ENCODE peak calls at places on chromosomes 5 and 9, in six cellular contexts. R is DND-41, Y is fibroblast of lung, W is IMR-90, G is PC-3, K is colonic mucosa. V is an unnamed sample.

GRCh38 chr9:128523199-128523925 is 18.8 kb downstream of the GLE1 start:
- DNase-seq in R (peak; percentile 54), Y (peak; percentile 55), W (peak; percentile 67), G (no peak), K (no peak), V (no peak)

GRCh38 chr5:106962464-106963230 is 708.1 kb downstream of the EFNA5 start:
- DNase-seq in R (no peak), Y (peak; percentile 31), W (no peak), G (peak; percentile 41), K (no peak), V (no peak)

GRCh38 chr9:7315116-7315515 is 484.5 kb downstream of the DMAC1 start:
- DNase-seq in R (no peak), Y (no peak), W (no peak), G (no peak), K (no peak), V (no peak)

GRCh38 chr9:126146254-126147145 is 180.1 kb upstream of the MVB12B start:
- DNase-seq in R (peak; percentile 17), Y (no peak), W (no peak), G (peak; percentile 41), K (peak; percentile 29), V (peak; percentile 62)

GRCh38 chr9:89000973-89001916 is 10.0 kb downstream of the S1PR3 start:
- DNase-seq in R (peak; percentile 80), Y (peak; percentile 76), W (peak; percentile 81), G (peak; percentile 79), K (peak; percentile 89), V (peak; percentile 93)

GRCh38 chr5:36162810-36163486 is 11.0 kb downstream of the SKP2 start:
- DNase-seq in R (no peak), Y (no peak), W (no peak), G (no peak), K (no peak), V (no peak)

GRCh38 chr5:109852371-109853160 is 162.8 kb downstream of the MAN2A1 start:
- DNase-seq in R (no peak), Y (peak; percentile 65), W (peak; percentile 25), G (no peak), K (no peak), V (no peak)

GRCh38 chr9:120396926-120397325 is 183.0 kb downstream of the CDK5RAP2 start:
- DNase-seq in R (no peak), Y (peak; percentile 41), W (no peak), G (no peak), K (no peak), V (no peak)

GRCh38 chr9:94472766-94473165 is 82.1 kb upstream of the PCAT7 start:
- DNase-seq in R (no peak), Y (peak; percentile 40), W (no peak), G (no peak), K (no peak), V (no peak)

GRCh38 chr5:151454889-151455288 is 7.5 kb downstream of the SLC36A1 start:
- DNase-seq in R (no peak), Y (no peak), W (no peak), G (no peak), K (no peak), V (no peak)

GRCh38 chr5:10533218-10533617 is 30.7 kb upstream of the ANKRD33B start:
- DNase-seq in R (no peak), Y (no peak), W (no peak), G (no peak), K (no peak), V (no peak)

GRCh38 chr5:149517461-149518122 is 33.6 kb downstream of the CSNK1A1 start:
- DNase-seq in R (no peak), Y (peak; percentile 26), W (peak; percentile 23), G (no peak), K (no peak), V (no peak)

GRCh38 chr9:15531380-15531779 is 20.6 kb upstream of the PSIP1 start:
- DNase-seq in R (no peak), Y (no peak), W (no peak), G (no peak), K (no peak), V (no peak)

GRCh38 chr9:136571525-136571924 is 25.7 kb upstream of the NOTCH1 start:
- DNase-seq in R (no peak), Y (no peak), W (no peak), G (no peak), K (no peak), V (no peak)
- H3K9ac ChIP-seq in R (peak overlapping the region; percentile 9), Y (no peak overlapping the region), W (peak overlapping the region; percentile 30), G (no peak overlapping the region), K (no peak overlapping the region), V (no peak overlapping the region)

GRCh38 chr9:133527444-133527920 is 2.7 kb upstream of the MYMK start:
- DNase-seq in R (no peak), Y (peak; percentile 13), W (no peak), G (no peak), K (no peak), V (no peak)

GRCh38 chr9:133528001-133528886 is 3.5 kb upstream of the MYMK start:
- DNase-seq in R (no peak), Y (no peak), W (no peak), G (no peak), K (no peak), V (no peak)

GRCh38 chr9:133525677-133526076 is 918 bp upstream of the MYMK start:
- DNase-seq in R (no peak), Y (no peak), W (no peak), G (no peak), K (no peak), V (no peak)

GRCh38 chr9:133528887-133529262 is 4.1 kb upstream of the MYMK start:
- DNase-seq in R (no peak), Y (no peak), W (no peak), G (no peak), K (no peak), V (no peak)

DNA sequence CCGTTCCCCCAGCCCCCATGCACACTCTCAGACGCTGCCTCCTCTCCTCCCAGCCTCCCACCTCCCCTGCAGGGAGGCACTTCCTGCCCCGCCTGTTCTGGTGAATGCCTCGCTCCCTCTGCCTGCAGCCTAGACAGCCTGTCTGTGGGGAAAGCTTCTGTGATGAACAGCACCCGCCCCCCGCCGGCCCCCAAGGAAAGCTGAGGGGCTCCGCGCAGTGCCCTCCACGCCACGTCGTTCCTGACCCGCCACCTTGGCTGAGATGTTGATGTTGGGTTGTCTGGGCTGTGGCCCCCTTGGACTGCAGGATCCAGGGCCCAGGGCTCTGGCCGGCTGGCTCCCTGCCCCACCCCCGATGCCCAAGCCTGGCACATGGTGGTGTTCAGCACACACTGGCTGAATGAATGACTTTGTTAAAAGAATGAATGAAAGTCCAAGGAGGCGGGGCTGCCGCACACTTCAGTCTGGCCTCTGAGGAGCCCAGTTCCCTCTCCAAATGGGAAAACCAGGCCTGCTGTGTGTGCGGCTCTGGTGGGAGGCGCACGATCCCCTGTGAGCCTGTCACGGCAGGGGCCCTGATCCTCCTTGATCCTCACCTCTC is 2.1 kb upstream of the MYMK start:
- DNase-seq in R (peak; percentile 26), Y (no peak), W (no peak), G (no peak), K (no peak), V (no peak)
- H3K9ac ChIP-seq in R (no peak overlapping the region), Y (no peak overlapping the region), W (no peak overlapping the region), G (no peak overlapping the region), K (no peak overlapping the region), V (no peak overlapping the region)

GRCh38 chr5:72324186-72324825 is 4.1 kb downstream of the PTCD2 start:
- DNase-seq in R (no peak), Y (peak; percentile 14), W (no peak), G (peak; percentile 77), K (no peak), V (no peak)

GRCh38 chr5:72314571-72315172 is 5.4 kb downstream of the MRPS27 start:
- DNase-seq in R (no peak), Y (peak; percentile 81), W (peak; percentile 82), G (peak; percentile 60), K (no peak), V (no peak)

GRCh38 chr5:72325566-72326297 is 5.6 kb downstream of the PTCD2 start:
- DNase-seq in R (no peak), Y (peak; percentile 91), W (peak; percentile 85), G (peak; percentile 51), K (no peak), V (no peak)

DNA sequence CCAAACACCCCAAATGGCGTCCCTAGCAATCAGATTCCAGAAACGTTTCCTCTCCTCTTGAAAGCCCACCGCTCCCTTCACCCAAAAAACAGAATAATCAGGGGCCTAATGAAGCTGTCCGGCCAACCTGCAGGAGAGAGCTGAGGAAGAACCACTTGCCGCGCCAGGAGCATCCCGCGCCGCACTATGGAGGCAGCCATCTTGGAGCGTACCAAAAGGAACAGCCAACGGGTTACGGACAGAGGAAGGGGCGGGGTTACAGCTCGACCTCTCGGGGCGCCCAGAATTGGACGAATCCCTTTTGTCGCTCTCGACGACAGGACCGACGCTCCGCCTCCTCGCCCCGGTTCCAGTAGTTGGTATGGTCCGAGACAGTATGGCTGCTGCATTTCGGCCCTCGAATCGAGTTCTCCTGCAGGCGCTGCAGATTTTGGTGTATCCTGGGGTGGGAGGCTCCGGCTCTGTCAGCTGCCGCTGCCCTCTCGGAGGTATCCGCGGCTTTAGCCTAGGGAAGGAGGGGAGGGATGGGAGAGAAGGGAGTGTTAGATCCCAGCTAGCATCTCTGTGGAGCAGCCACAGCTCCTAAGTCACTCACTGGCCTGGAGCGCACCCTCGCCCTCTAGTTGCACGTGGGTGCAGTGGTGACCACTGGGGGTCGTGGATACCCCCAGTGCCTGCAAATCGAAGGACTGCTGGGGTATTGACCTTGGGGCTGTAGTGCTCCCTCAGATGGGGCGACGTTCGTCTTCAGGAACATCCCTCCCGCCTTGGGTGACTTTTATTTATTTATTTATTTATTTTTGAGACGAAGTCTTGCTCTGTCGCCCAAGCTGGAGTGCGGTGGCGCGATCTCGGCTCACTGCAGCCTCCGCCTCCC is at the start of the genes MRPS27 and PTCD2:
- DNase-seq in R (peak; percentile 96), Y (peak; percentile 100), W (peak; percentile 99), G (peak; percentile 94), K (peak; percentile 97), V (peak; percentile 98)
- H3K9ac ChIP-seq in R (peak within 1 kb of the TSS; percentile 66), Y (peak within 1 kb of the TSS; percentile 61), W (peak within 1 kb of the TSS; percentile 88), G (peak within 1 kb of the TSS; percentile 94), K (peak within 1 kb of the TSS; percentile 80), V (peak within 1 kb of the TSS; percentile 90)

DNA sequence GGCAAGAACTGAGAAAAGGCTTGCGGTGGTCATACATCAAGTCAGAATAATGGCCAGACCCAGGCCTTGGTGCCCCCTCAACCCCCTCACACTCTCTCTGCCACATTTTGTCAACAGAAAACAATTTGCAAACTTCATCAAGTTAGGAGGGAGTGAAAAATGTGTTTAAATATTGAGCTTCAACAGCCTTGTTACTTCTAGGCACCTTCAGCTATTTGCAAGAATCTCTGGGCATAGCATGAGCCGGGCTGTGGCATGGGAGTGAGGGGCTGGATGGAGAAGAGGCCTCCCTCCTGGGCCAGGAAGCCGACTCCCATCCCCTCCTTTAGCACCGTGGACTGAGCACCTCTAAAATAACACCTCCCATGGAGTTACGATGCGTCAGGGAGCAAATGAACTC is 52.2 kb upstream of the GRHPR start:
- DNase-seq in R (no peak), Y (no peak), W (no peak), G (no peak), K (no peak), V (no peak)
- H3K9ac ChIP-seq in R (no peak overlapping the region), Y (no peak overlapping the region), W (no peak overlapping the region), G (no peak overlapping the region), K (no peak overlapping the region), V (no peak overlapping the region)

GRCh38 chr5:178194026-178194425 is 6.9 kb upstream of the GMCL2 start:
- DNase-seq in R (peak; percentile 69), Y (no peak), W (no peak), G (no peak), K (no peak), V (no peak)
- H3K9ac ChIP-seq in R (no peak overlapping the region), Y (no peak overlapping the region), W (no peak overlapping the region), G (no peak overlapping the region), K (no peak overlapping the region), V (no peak overlapping the region)

DNA sequence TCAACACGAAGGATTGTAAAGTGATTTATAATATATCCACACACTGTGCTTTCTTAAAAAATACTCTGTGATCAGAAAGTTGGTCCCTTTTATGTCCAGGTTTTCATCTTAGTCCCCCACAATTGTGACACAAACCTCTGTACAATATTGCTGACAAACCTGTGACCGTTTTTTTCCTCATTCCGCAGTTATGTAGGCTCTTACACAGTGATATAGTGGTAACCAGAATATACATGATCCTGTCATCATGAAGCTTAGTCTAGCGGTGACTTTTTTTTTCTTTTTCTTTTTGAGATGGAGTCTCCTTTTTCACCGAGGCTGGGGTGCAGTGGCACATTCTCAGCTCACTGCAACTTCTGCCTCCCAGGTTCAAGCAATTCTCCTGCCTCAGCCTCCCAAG is 8.7 kb downstream of the ANP32B start:
- DNase-seq in R (no peak), Y (no peak), W (no peak), G (no peak), K (no peak), V (no peak)
- H3K9ac ChIP-seq in R (no peak overlapping the region), Y (no peak overlapping the region), W (no peak overlapping the region), G (no peak overlapping the region), K (no peak overlapping the region), V (no peak overlapping the region)

V was measured in H1.